ENCODE peak calls at places on chromosome 1, in six cellular contexts. One of them, this sample, is unnamed.
A peak's percentile ranks its signal among the peaks of the same experiment; 100 is the strongest.

GRCh38 chr1:151006331-151007052 is at the start of gene MINDY1:
- DNase-seq in amniotic stem cell: peak; percentile 77
- DNase-seq in activated T-helper 1 cell treated with anti-CD3 and anti-CD28 coated beads, Interleukin-12 subunit alpha, Interleukin-12 subunit beta, Interleukin-2, Interleukin-4 antibody, amounts not matched to agents 30 ng/mL and 10 ng/mL and 1 ng/mL, durations not matched to agents 14 hours and 24 hours and 36 hours: peak; percentile 24
- DNase-seq in mesenteric fat pad: no peak
- DNase-seq in CD4-positive, CD25-positive, alpha-beta regulatory T cell: peak; percentile 52
- DNase-seq in renal cortical epithelial cell: peak; percentile 87
- DNase-seq in this sample: no peak

GRCh38 chr1:167774710-167775109 is 52.9 kb downstream of the MPZL1 start:
- DNase-seq in CD4-positive, CD25-positive, alpha-beta regulatory T cell: no peak
- DNase-seq in amniotic stem cell: no peak
- DNase-seq in renal cortical epithelial cell: no peak
- DNase-seq in activated T-helper 1 cell treated with anti-CD3 and anti-CD28 coated beads, Interleukin-12 subunit alpha, Interleukin-12 subunit beta, Interleukin-2, Interleukin-4 antibody, amounts not matched to agents 30 ng/mL and 10 ng/mL and 1 ng/mL, durations not matched to agents 14 hours and 24 hours and 36 hours: no peak
- DNase-seq in mesenteric fat pad: no peak
- DNase-seq in this sample: no peak

GRCh38 chr1:111768625-111769024 is 12.9 kb downstream of the DDX20 start:
- DNase-seq in amniotic stem cell: no peak
- DNase-seq in mesenteric fat pad: no peak
- DNase-seq in renal cortical epithelial cell: no peak
- DNase-seq in CD4-positive, CD25-positive, alpha-beta regulatory T cell: no peak
- DNase-seq in activated T-helper 1 cell treated with anti-CD3 and anti-CD28 coated beads, Interleukin-12 subunit alpha, Interleukin-12 subunit beta, Interleukin-2, Interleukin-4 antibody, amounts not matched to agents 30 ng/mL and 10 ng/mL and 1 ng/mL, durations not matched to agents 14 hours and 24 hours and 36 hours: no peak
- DNase-seq in this sample: no peak

GRCh38 chr1:247487057-247487456 is 29.2 kb upstream of the OR2B11 start:
- DNase-seq in mesenteric fat pad: no peak
- DNase-seq in renal cortical epithelial cell: peak; percentile 45
- DNase-seq in CD4-positive, CD25-positive, alpha-beta regulatory T cell: peak; percentile 35
- DNase-seq in activated T-helper 1 cell treated with anti-CD3 and anti-CD28 coated beads, Interleukin-12 subunit alpha, Interleukin-12 subunit beta, Interleukin-2, Interleukin-4 antibody, amounts not matched to agents 30 ng/mL and 10 ng/mL and 1 ng/mL, durations not matched to agents 14 hours and 24 hours and 36 hours: no peak
- DNase-seq in amniotic stem cell: no peak
- DNase-seq in this sample: peak; percentile 5

GRCh38 chr1:161192476-161193465 is 6.1 kb downstream of the ADAMTS4 start:
- DNase-seq in CD4-positive, CD25-positive, alpha-beta regulatory T cell: peak; percentile 87
- DNase-seq in mesenteric fat pad: no peak
- DNase-seq in activated T-helper 1 cell treated with anti-CD3 and anti-CD28 coated beads, Interleukin-12 subunit alpha, Interleukin-12 subunit beta, Interleukin-2, Interleukin-4 antibody, amounts not matched to agents 30 ng/mL and 10 ng/mL and 1 ng/mL, durations not matched to agents 14 hours and 24 hours and 36 hours: peak; percentile 63
- DNase-seq in renal cortical epithelial cell: peak; percentile 51
- DNase-seq in amniotic stem cell: peak; percentile 68
- DNase-seq in this sample: peak; percentile 57

GRCh38 chr1:79603862-79604261 is 597.3 kb upstream of the ADGRL4 start:
- DNase-seq in activated T-helper 1 cell treated with anti-CD3 and anti-CD28 coated beads, Interleukin-12 subunit alpha, Interleukin-12 subunit beta, Interleukin-2, Interleukin-4 antibody, amounts not matched to agents 30 ng/mL and 10 ng/mL and 1 ng/mL, durations not matched to agents 14 hours and 24 hours and 36 hours: no peak
- DNase-seq in amniotic stem cell: peak; percentile 28
- DNase-seq in mesenteric fat pad: no peak
- DNase-seq in CD4-positive, CD25-positive, alpha-beta regulatory T cell: no peak
- DNase-seq in renal cortical epithelial cell: peak; percentile 77
- DNase-seq in this sample: no peak

GRCh38 chr1:47951545-47952235 is 45.5 kb downstream of the TRABD2B start:
- DNase-seq in CD4-positive, CD25-positive, alpha-beta regulatory T cell: no peak
- DNase-seq in mesenteric fat pad: no peak
- DNase-seq in renal cortical epithelial cell: no peak
- DNase-seq in activated T-helper 1 cell treated with anti-CD3 and anti-CD28 coated beads, Interleukin-12 subunit alpha, Interleukin-12 subunit beta, Interleukin-2, Interleukin-4 antibody, amounts not matched to agents 30 ng/mL and 10 ng/mL and 1 ng/mL, durations not matched to agents 14 hours and 24 hours and 36 hours: no peak
- DNase-seq in amniotic stem cell: no peak
- DNase-seq in this sample: no peak

GRCh38 chr1:112522621-112523020 is 13.9 kb downstream of the WNT2B start:
- DNase-seq in CD4-positive, CD25-positive, alpha-beta regulatory T cell: no peak
- DNase-seq in renal cortical epithelial cell: peak; percentile 96
- DNase-seq in amniotic stem cell: peak; percentile 77
- DNase-seq in mesenteric fat pad: no peak
- DNase-seq in activated T-helper 1 cell treated with anti-CD3 and anti-CD28 coated beads, Interleukin-12 subunit alpha, Interleukin-12 subunit beta, Interleukin-2, Interleukin-4 antibody, amounts not matched to agents 30 ng/mL and 10 ng/mL and 1 ng/mL, durations not matched to agents 14 hours and 24 hours and 36 hours: no peak
- DNase-seq in this sample: no peak

This sample was measured in activated effector memory CD4-positive, alpha-beta T cell treated with Interleukin-2 at 50 U/mL for 16 hours.